ENCODE peak calls at places on chromosomes 1 and 21, in five cellular contexts. J, F, C, V and S are unnamed samples.
A peak's percentile ranks its signal among the peaks of the same experiment; 100 is the strongest.

GRCh38 chr1:213110349-213111300 is 59.6 kb downstream of the RPS6KC1 start:
- DNase-seq in C (no peak), F (no peak), J (no peak), V (no peak), S (no peak)

GRCh38 chr1:72745413-72745812 is 463.1 kb upstream of the NEGR1 start:
- DNase-seq in F (no peak), C (no peak), V (no peak), J (no peak), S (no peak)

GRCh38 chr1:239718997-239719628 is 332.7 kb downstream of the CHRM3 start:
- DNase-seq in C (no peak), V (no peak), J (no peak), F (no peak), S (no peak)

GRCh38 chr1:187228790-187229189 is 400.0 kb downstream of the PLA2G4A start:
- DNase-seq in V (no peak), F (no peak), C (no peak), J (no peak), S (no peak)

GRCh38 chr1:204837440-204838084 is 33.1 kb upstream of the NFASC start:
- DNase-seq in J (no peak), V (no peak), C (no peak), F (no peak), S (no peak)

GRCh38 chr1:154483941-154484803 is 17.8 kb upstream of the TDRD10 start:
- DNase-seq in F (no peak), C (no peak), V (no peak), J (no peak), S (no peak)

GRCh38 chr1:24987875-24988559 is 57.9 kb upstream of the RUNX3 start:
- DNase-seq in F (no peak), V (no peak), C (no peak), J (no peak), S (no peak)

GRCh38 chr1:15584489-15585363 is at the start of gene AGMAT:
- DNase-seq in V (peak; percentile 55), F (peak; percentile 13), C (no peak), J (no peak), S (no peak)

GRCh38 chr1:241240084-241240483 is 116.9 kb downstream of the RGS7 start:
- DNase-seq in C (no peak), V (no peak), J (no peak), F (no peak), S (no peak)

GRCh38 chr21:42463861-42464515 is 32.0 kb downstream of the RSPH1 start:
- DNase-seq in J (peak; percentile 66), C (no peak), V (no peak), F (peak; percentile 59), S (no peak)

GRCh38 chr1:29953938-29954337 is 717.6 kb downstream of the PTPRU start:
- DNase-seq in V (no peak), F (no peak), J (no peak), C (no peak), S (no peak)

GRCh38 chr1:85602536-85602935 is 22.0 kb downstream of the CCN1 start:
- DNase-seq in F (no peak), V (no peak), C (no peak), J (no peak), S (no peak)

GRCh38 chr1:46303038-46303871 is at the start of the genes LRRC41 and UQCRH:
- DNase-seq in J (peak; percentile 93), V (peak; percentile 97), C (peak; percentile 75), F (peak; percentile 92), S (peak; percentile 93)

GRCh38 chr1:103239034-103239433 is 130.7 kb upstream of the COL11A1 start:
- DNase-seq in F (no peak), C (no peak), J (no peak), V (no peak), S (no peak)

GRCh38 chr21:15820857-15821256 is 91.1 kb downstream of the USP25 start:
- DNase-seq in C (no peak), V (no peak), F (no peak), J (no peak), S (no peak)

GRCh38 chr1:5947978-5948680 is 44.1 kb downstream of the NPHP4 start:
- DNase-seq in F (no peak), J (no peak), C (no peak), V (no peak), S (no peak)

GRCh38 chr1:9807541-9807940 is 16.2 kb downstream of the CLSTN1 start:
- DNase-seq in C (no peak), V (no peak), F (no peak), J (no peak), S (no peak)

GRCh38 chr21:46322351-46323226 is 1.1 kb downstream of the C21orf58 start:
- DNase-seq in C (no peak), F (no peak), V (no peak), J (no peak), S (no peak)

GRCh38 chr1:159707473-159707872 is 6.9 kb downstream of the CRP start:
- DNase-seq in C (no peak), F (no peak), J (no peak), V (no peak), S (no peak)

GRCh38 chr21:44847261-44848056 is 26.0 kb downstream of the PTTG1IP start:
- DNase-seq in J (no peak), F (no peak), C (no peak), V (no peak), S (no peak)

GRCh38 chr1:207803678-207804077 is 51.8 kb downstream of the CD46 start:
- DNase-seq in C (no peak), J (no peak), F (no peak), V (no peak), S (no peak)

GRCh38 chr1:11550664-11551283 is 71.8 kb downstream of the DISP3 start:
- DNase-seq in F (no peak), J (peak; percentile 47), V (peak; percentile 59), C (no peak), S (no peak)

GRCh38 chr1:63774617-63775417 is 1.0 kb downstream of the ROR1 start:
- DNase-seq in V (peak; percentile 67), C (no peak), F (peak; percentile 47), J (no peak), S (no peak)

GRCh38 chr21:45326169-45326833 is 38.6 kb upstream of the POFUT2 start:
- DNase-seq in V (peak; percentile 27), C (no peak), F (no peak), J (no peak), S (no peak)

GRCh38 chr1:117985973-117986372 is 56.4 kb downstream of the WDR3 start:
- DNase-seq in F (no peak), C (no peak), V (no peak), J (no peak), S (no peak)

GRCh38 chr1:50491142-50491541 is 67.9 kb upstream of the DMRTA2 start:
- DNase-seq in F (no peak), V (no peak), J (no peak), C (no peak), S (no peak)

GRCh38 chr1:215594640-215595039 is 27.5 kb downstream of the KCTD3 start:
- DNase-seq in J (no peak), F (peak; percentile 48), V (no peak), C (peak; percentile 4), S (no peak)

GRCh38 chr21:27572681-27573080 is 605.8 kb upstream of the ADAMTS5 start:
- DNase-seq in V (no peak), J (no peak), C (no peak), F (no peak), S (no peak)

GRCh38 chr1:109149874-109150601 is 36.1 kb downstream of the ELAPOR1 start:
- DNase-seq in V (peak; percentile 29), C (no peak), F (no peak), J (no peak), S (no peak)

GRCh38 chr1:30409476-30410152 is 313.8 kb downstream of the MATN1 start:
- DNase-seq in F (no peak), C (no peak), V (no peak), J (no peak), S (no peak)